ENCODE peak calls at places on chromosomes 13 and 19, in eight cellular contexts. V is cardiac muscle cell; W is mucosa of descending colon; N is BJ; R is breast epithelium; Z is PC-3; X is dorsolateral prefrontal cortex; Y is CD8-positive, alpha-beta T cell. P is an unnamed sample.

GRCh38 chr13:44620057-44620456 is 43.9 kb upstream of the TSC22D1 start:
- DNase-seq in V (no peak), W (no peak), N (no peak), R (no peak), Z (peak), X (no peak), Y (no peak), P (no peak)

GRCh38 chr13:31042084-31042483 is 109.6 kb downstream of the TEX26 start:
- DNase-seq in V (no peak), W (no peak), N (no peak), R (no peak), Z (no peak), X (no peak), Y (no peak), P (no peak)

GRCh38 chr19:6536138-6536671 is 5.4 kb downstream of the TNFSF9 start:
- DNase-seq in V (peak), W (peak), N (no peak), R (no peak), Z (peak), X (no peak), Y (peak), P (no peak)

GRCh38 chr19:13056052-13056660 is 46.5 kb downstream of the LYL1 start:
- DNase-seq in V (peak), W (peak), N (no peak), R (no peak), Z (peak), X (no peak), Y (no peak), P (no peak)

GRCh38 chr19:31956771-31957170 is 388.6 kb upstream of the ZNF507 start:
- DNase-seq in V (no peak), W (no peak), N (no peak), R (no peak), Z (no peak), X (no peak), Y (no peak), P (no peak)

GRCh38 chr19:8512115-8512967 is 1.6 kb downstream of the ZNF414 start:
- DNase-seq in V (peak), W (peak), N (no peak), R (no peak), Z (peak), X (no peak), Y (no peak), P (no peak)

GRCh38 chr13:76799696-76800095 is 86.5 kb downstream of the KCTD12 start:
- DNase-seq in V (peak), W (no peak), N (no peak), R (no peak), Z (peak), X (no peak), Y (no peak), P (no peak)

GRCh38 chr13:49561064-49561410 is 24.3 kb downstream of the RCBTB1 start:
- DNase-seq in V (peak), W (no peak), N (no peak), R (no peak), Z (no peak), X (no peak), Y (no peak), P (no peak)

GRCh38 chr13:41543664-41544300 is 86.4 kb downstream of the RGCC start:
- DNase-seq in V (no peak), W (no peak), N (no peak), R (no peak), Z (no peak), X (no peak), Y (no peak), P (no peak)

GRCh38 chr13:111380431-111380830 is 60.0 kb downstream of the TEX29 start:
- DNase-seq in V (no peak), W (no peak), N (no peak), R (no peak), Z (no peak), X (no peak), Y (no peak), P (no peak)

GRCh38 chr13:77930430-77930829 is 11.8 kb upstream of the EDNRB start:
- DNase-seq in V (no peak), W (no peak), N (no peak), R (no peak), Z (no peak), X (no peak), Y (no peak), P (no peak)

GRCh38 chr19:39502640-39503417 is 4.1 kb downstream of the DLL3 start:
- DNase-seq in V (peak), W (peak), N (no peak), R (no peak), Z (no peak), X (no peak), Y (peak), P (no peak)

GRCh38 chr19:16268676-16269319 is 55.8 kb upstream of the KLF2 start:
- DNase-seq in V (no peak), W (no peak), N (no peak), R (no peak), Z (no peak), X (no peak), Y (peak), P (no peak)

GRCh38 chr19:47228168-47228936 is 2.6 kb downstream of the BBC3 start:
- DNase-seq in V (no peak), W (peak), N (no peak), R (peak), Z (no peak), X (no peak), Y (peak), P (no peak)

GRCh38 chr19:41696402-41697197 is 8.5 kb upstream of the CEACAM7 start:
- DNase-seq in V (peak), W (peak), N (no peak), R (no peak), Z (peak), X (no peak), Y (no peak), P (no peak)

GRCh38 chr13:37968555-37968954 is 99.0 kb upstream of the TRPC4 start:
- DNase-seq in V (no peak), W (no peak), N (no peak), R (no peak), Z (no peak), X (no peak), Y (no peak), P (no peak)

GRCh38 chr13:75319244-75319643 is 162.7 kb downstream of the TBC1D4 start:
- DNase-seq in V (no peak), W (no peak), N (no peak), R (no peak), Z (peak), X (no peak), Y (no peak), P (no peak)

GRCh38 chr13:30736461-30736860 is 1.1 kb downstream of the ALOX5AP start:
- DNase-seq in V (no peak), W (no peak), N (no peak), R (no peak), Z (no peak), X (no peak), Y (no peak), P (no peak)

GRCh38 chr13:113855931-113856715 is 7.8 kb downstream of the GAS6 start:
- DNase-seq in V (no peak), W (peak), N (no peak), R (peak), Z (no peak), X (no peak), Y (no peak), P (no peak)

GRCh38 chr19:55467236-55468053 is 2.9 kb upstream of the C19orf85 start:
- DNase-seq in V (peak), W (peak), N (no peak), R (no peak), Z (peak), X (peak), Y (peak), P (no peak)

GRCh38 chr19:11513946-11514345 is 8.3 kb upstream of the ZNF653 start:
- DNase-seq in V (no peak), W (no peak), N (no peak), R (no peak), Z (no peak), X (no peak), Y (no peak), P (no peak)

GRCh38 chr13:32140109-32140508 is 108.5 kb downstream of the FRY start:
- DNase-seq in V (no peak), W (no peak), N (no peak), R (no peak), Z (no peak), X (no peak), Y (no peak), P (no peak)

DNA sequence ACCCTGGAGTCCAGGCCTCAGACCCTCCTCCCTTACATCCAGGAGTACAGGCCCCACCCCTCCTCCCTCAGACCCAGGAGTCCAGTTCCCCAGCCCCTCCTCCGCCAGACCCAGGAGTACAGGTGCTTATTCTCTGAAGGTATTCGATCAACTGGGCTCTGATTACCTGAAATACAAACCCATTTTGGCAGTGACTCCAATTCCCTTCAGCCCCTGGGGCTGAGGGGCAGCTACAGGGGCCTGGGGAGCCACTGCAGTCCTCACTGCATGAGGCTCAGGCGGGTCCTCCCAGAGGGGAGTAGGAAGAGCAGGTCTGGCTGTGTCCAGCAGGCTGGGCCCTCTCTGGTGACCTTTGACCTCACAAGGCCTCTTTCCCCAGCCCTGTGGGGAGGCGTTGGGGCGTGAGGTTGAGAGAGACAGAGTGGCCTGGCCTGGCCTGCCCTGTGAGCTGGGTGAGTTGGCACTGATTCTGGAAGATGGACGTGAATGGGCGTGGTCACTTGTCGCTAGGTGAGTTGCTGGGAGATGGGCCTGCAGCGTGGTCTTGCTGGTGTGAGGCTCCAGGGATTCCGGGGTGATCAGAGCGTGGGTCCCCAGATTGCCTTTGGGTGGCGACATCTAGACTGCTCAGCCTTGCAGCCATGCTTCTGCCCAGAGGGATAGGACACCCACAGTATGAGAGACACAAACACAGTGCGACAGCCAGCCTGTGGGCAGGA is 3.1 kb downstream of the BCAT2 start:
- DNase-seq in V (no peak), W (peak), N (no peak), R (no peak), Z (no peak), X (no peak), Y (no peak), P (no peak)
- TF ChIP-seq CTCF in V (no peak), W (no peak), N (no peak), R (no peak), Z (no peak), X (no peak), Y (no peak), P (no peak)

DNA sequence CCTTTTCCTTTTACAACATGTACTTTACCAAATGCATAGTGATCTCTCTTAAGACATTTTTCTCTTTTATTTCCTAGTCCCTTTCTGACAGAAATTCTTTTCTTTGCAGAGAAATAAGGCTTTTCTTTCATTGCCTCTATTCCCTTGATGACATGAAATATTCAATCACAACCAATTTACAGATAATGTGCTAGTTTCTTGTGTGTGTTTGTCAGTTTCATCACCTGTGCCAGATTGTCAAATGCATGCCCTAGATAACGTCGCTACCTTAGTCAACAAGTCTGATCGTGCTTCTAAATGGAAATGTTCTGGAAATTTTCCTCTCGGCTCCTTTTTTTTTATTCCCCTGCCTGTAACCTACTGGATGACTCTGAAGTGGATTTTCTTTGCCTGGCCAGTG is 478.1 kb downstream of the KLF5 start:
- DNase-seq in V (no peak), W (no peak), N (no peak), R (no peak), Z (no peak), X (no peak), Y (no peak), P (no peak)
- H3K4me3 ChIP-seq in V (no peak), W (no peak), N (no peak), R (no peak), Z (no peak), X (no peak), Y (no peak), P (no peak)

GRCh38 chr13:43355774-43356173 is 332.4 kb downstream of the DNAJC15 start:
- DNase-seq in V (no peak), W (no peak), N (no peak), R (no peak), Z (no peak), X (no peak), Y (no peak), P (no peak)
- TF ChIP-seq CTCF in V (no peak), W (no peak), N (no peak), R (no peak), Z (no peak), X (no peak), Y (no peak), P (no peak)

GRCh38 chr13:35996360-35996759 is 134.8 kb downstream of the DCLK1 start:
- DNase-seq in V (no peak), W (no peak), N (no peak), R (no peak), Z (no peak), X (no peak), Y (no peak), P (no peak)

GRCh38 chr13:35990196-35990595 is 141.0 kb downstream of the DCLK1 start:
- DNase-seq in V (no peak), W (no peak), N (no peak), R (no peak), Z (no peak), X (no peak), Y (no peak), P (no peak)

GRCh38 chr13:35995136-35995535 is 136.0 kb downstream of the DCLK1 start:
- DNase-seq in V (peak), W (no peak), N (no peak), R (no peak), Z (no peak), X (no peak), Y (no peak), P (peak)

GRCh38 chr13:35992964-35993363 is 138.2 kb downstream of the DCLK1 start:
- DNase-seq in V (peak), W (no peak), N (no peak), R (no peak), Z (no peak), X (no peak), Y (no peak), P (no peak)

GRCh38 chr13:35994131-35994966 is 136.8 kb downstream of the DCLK1 start:
- DNase-seq in V (peak), W (no peak), N (peak), R (no peak), Z (peak), X (no peak), Y (no peak), P (peak)
- H3K4me3 ChIP-seq in V (no peak), W (no peak), N (no peak), R (no peak), Z (no peak), X (no peak), Y (no peak), P (no peak)

DNA sequence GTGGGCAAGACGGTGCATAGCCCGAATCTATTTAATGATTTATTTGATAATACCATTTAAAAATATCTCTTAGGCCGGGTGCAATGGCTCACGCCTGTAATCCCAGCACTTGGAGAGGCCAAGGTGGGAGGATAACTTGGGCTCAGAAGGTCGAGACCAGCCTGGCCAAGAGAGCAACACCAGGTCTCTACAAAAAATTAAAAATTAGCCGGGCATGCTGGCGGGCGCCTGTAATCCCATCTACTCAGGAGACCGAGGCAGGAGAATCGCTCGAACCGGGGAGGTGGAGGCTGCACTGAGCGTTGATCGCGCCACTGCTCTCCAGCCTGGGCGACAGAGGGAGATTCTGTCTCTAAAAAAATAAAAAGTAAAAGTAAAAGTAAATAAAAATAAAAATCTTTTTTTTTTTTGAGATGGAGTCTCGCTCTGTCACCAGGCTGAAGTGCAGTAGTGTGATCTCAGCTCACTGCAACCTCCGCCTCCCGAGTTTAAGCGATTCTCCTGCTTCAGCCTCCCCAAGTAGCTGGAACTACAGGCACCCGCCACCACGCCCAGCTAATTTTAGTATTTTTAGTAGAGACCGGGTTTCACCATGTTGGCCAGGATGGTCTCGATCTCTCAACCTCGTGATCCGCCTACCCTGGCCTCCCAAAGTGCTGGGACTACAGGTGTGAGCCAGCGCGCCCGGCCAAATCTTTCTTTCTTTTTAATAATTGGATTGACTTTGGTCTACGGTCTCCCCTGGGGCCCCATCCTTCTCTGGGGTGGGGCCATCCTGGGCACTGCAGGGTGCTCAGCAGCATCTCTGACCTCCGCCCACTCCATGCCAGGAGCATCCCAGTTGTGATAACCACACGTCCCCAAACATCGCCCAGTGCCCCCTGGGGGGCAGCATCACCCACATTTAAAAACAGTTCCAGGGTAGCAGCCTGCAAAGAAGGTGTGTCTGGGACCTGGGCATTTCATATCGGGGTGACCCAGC is 90.7 kb downstream of the GNG7 start:
- DNase-seq in V (no peak), W (no peak), N (no peak), R (no peak), Z (no peak), X (no peak), Y (no peak), P (no peak)
- TF ChIP-seq CTCF in V (no peak), W (no peak), N (no peak), R (no peak), Z (no peak), X (no peak), Y (peak), P (no peak)

DNA sequence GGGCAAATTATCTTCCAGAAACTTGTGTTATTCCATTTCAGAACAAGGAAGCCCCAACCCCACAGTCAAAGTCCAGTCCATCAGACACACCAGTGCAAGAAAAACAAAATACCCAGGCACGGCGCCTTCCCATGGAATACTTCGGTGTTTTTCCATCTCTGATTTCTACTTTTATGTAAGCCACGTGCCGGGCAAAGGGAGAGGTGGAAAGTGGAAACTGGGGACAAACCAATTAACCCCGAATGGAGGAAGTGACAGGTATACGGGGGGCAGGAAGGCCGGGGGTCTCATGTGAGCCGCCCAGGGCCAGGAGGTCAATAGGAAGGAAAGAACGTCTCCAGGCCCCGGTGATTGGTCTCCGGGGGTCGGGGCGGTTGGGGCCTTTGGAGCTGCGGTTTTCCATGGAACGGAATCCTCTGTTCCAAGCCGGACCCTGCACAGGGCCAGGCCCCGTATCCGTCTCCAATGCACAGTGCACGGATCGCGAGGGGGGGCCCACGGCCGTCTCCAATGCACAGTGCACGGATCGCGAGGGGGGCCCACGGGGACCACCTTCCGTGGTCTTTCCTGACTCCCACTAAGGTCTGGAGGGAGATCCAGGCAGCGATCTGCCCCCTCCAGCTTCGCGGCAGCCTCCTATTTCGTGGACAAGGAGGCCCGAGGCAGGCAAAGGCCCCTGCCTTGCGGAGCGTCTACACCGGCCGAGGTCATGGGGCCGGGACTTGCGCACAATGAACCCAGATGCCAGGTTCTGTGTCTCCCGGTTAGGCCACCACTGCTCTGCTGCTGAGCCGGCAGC is 79.7 kb downstream of the GADD45B start:
- DNase-seq in V (no peak), W (no peak), N (no peak), R (no peak), Z (no peak), X (no peak), Y (no peak), P (no peak)
- H3K4me3 ChIP-seq in V (no peak), W (no peak), N (no peak), R (no peak), Z (no peak), X (no peak), Y (no peak), P (no peak)

GRCh38 chr13:51257187-51257586 is 35.0 kb downstream of the FAM124A start:
- DNase-seq in V (no peak), W (no peak), N (no peak), R (no peak), Z (no peak), X (no peak), Y (no peak), P (no peak)
- TF ChIP-seq CTCF in V (no peak), W (no peak), N (no peak), R (no peak), Z (peak), X (no peak), Y (no peak), P (no peak)